ENCODE peak calls at places on chromosomes 11 and 22, in ten cellular contexts. I, O, T, E, K, P, G, C, L and V are unnamed samples.

GRCh38 chr22:38706885-38707180 is 1.1 kb downstream of the GTPBP1 start:
- DNase-seq in G (no peak), I (no peak), C (no peak), E (no peak), K (no peak), T (no peak), O (no peak), P (no peak), L (no peak), V (no peak)

GRCh38 chr11:85965202-85965601 is 103.7 kb downstream of the PICALM start:
- DNase-seq in P (no peak), T (no peak), G (no peak), C (peak), L (no peak), O (no peak), K (no peak), I (peak), E (no peak), V (no peak)

GRCh38 chr11:78040691-78041379 is 17.8 kb upstream of the KCTD14 start:
- DNase-seq in K (no peak), E (no peak), L (no peak), O (no peak), C (no peak), G (no peak), I (no peak), P (no peak), T (no peak), V (no peak)

GRCh38 chr11:83293436-83293732 is 7.2 kb upstream of the CCDC90B start:
- DNase-seq in E (no peak), I (no peak), G (no peak), O (no peak), P (no peak), K (no peak), C (no peak), T (no peak), L (no peak), V (no peak)

GRCh38 chr11:40203606-40204005 is 1255.8 kb downstream of the LRRC4C start:
- DNase-seq in I (no peak), L (no peak), C (no peak), O (no peak), G (no peak), T (no peak), P (no peak), E (no peak), K (no peak), V (no peak)

GRCh38 chr11:57901278-57901677 is 122.4 kb upstream of the OR9Q1 start:
- DNase-seq in K (no peak), P (no peak), E (no peak), C (no peak), G (no peak), O (no peak), L (no peak), T (no peak), I (no peak), V (no peak)

GRCh38 chr11:13891911-13892310 is 70.6 kb upstream of the SPON1 start:
- DNase-seq in O (no peak), E (no peak), L (no peak), K (no peak), G (no peak), T (no peak), I (no peak), P (no peak), C (no peak), V (no peak)

GRCh38 chr11:69375316-69376154 is 81.6 kb downstream of the MYEOV start:
- DNase-seq in K (no peak), E (no peak), I (no peak), G (no peak), C (no peak), L (peak), P (no peak), T (no peak), O (no peak), V (no peak)

GRCh38 chr11:100932474-100933100 is 197.0 kb downstream of the PGR start:
- DNase-seq in T (no peak), C (peak), G (no peak), E (no peak), K (no peak), I (peak), L (no peak), P (peak), O (no peak), V (peak)

GRCh38 chr11:112871909-112872511 is 89.2 kb upstream of the NCAM1 start:
- DNase-seq in T (no peak), I (no peak), L (no peak), K (no peak), P (no peak), G (no peak), C (no peak), E (no peak), O (no peak), V (no peak)

GRCh38 chr22:42229455-42230149 is 40.9 kb downstream of the TCF20 start:
- DNase-seq in T (no peak), O (no peak), P (no peak), E (no peak), L (no peak), K (no peak), I (peak), G (no peak), C (peak), V (no peak)

GRCh38 chr11:110032957-110033570 is 60.1 kb upstream of the ZC3H12C start:
- DNase-seq in C (no peak), P (no peak), L (no peak), I (no peak), E (no peak), T (no peak), K (no peak), O (no peak), G (no peak), V (no peak)

GRCh38 chr11:88305430-88305829 is 32.1 kb downstream of the CTSC start:
- DNase-seq in O (no peak), L (no peak), C (no peak), T (no peak), E (no peak), G (no peak), K (no peak), P (no peak), I (no peak), V (no peak)

GRCh38 chr11:32081129-32081641 is 9.7 kb upstream of the RCN1 start:
- DNase-seq in P (no peak), O (no peak), I (peak), T (no peak), E (no peak), G (no peak), K (no peak), L (no peak), C (peak), V (no peak)

GRCh38 chr22:37616205-37617083 is 7.8 kb downstream of the GGA1 start:
- DNase-seq in L (no peak), O (no peak), K (no peak), G (no peak), P (no peak), E (no peak), T (no peak), C (no peak), I (no peak), V (no peak)

GRCh38 chr11:28384418-28384817 is 276.2 kb downstream of the METTL15 start:
- DNase-seq in C (peak), G (no peak), E (no peak), T (no peak), K (no peak), I (peak), P (no peak), L (no peak), O (no peak), V (no peak)

GRCh38 chr11:124861670-124862069 is 3.6 kb upstream of the ROBO3 start:
- DNase-seq in G (no peak), P (no peak), I (no peak), K (no peak), E (no peak), L (no peak), C (no peak), O (no peak), T (no peak), V (no peak)

GRCh38 chr22:50548046-50548912 is 2.6 kb downstream of the KLHDC7B start:
- DNase-seq in K (no peak), T (no peak), I (no peak), O (no peak), P (no peak), C (no peak), L (peak), G (peak), E (no peak), V (no peak)

GRCh38 chr11:14539867-14540475 is 19.8 kb upstream of the PSMA1 start:
- DNase-seq in K (no peak), E (no peak), O (no peak), G (no peak), P (no peak), L (no peak), I (no peak), C (no peak), T (no peak), V (no peak)

GRCh38 chr11:13023423-13023822 is 14.3 kb downstream of the RASSF10 start:
- DNase-seq in I (no peak), O (no peak), G (no peak), P (no peak), C (no peak), L (no peak), K (no peak), T (no peak), E (no peak), V (no peak)

GRCh38 chr11:45150943-45151342 is 4.5 kb downstream of the PRDM11 start:
- DNase-seq in I (no peak), G (no peak), L (no peak), P (no peak), K (no peak), O (no peak), C (no peak), T (no peak), E (no peak), V (no peak)